ENCODE peak calls at places on chromosomes 7 and 10, in four cellular contexts. Q is GM13976, T is SK-N-SH, I is AG09319. Z is an unnamed sample.
A peak's percentile ranks its signal among the peaks of the same experiment; 100 is the strongest.

GRCh38 chr10:132416566-132417248 is 19.7 kb downstream of the PWWP2B start:
- DNase-seq in Q (no peak), T (peak; percentile 36), I (no peak), Z (peak; percentile 28)

GRCh38 chr7:87528733-87529132 is 53.3 kb upstream of the ABCB4 start:
- DNase-seq in Q (no peak), T (no peak), I (no peak), Z (no peak)

GRCh38 chr7:150399861-150400778 is 21.0 kb downstream of the ZNF775 start:
- DNase-seq in Q (no peak), T (peak; percentile 72), I (no peak), Z (no peak)

GRCh38 chr10:7956508-7956907 is 98.0 kb upstream of the GATA3 start:
- DNase-seq in Q (peak; percentile 67), T (no peak), I (peak; percentile 55), Z (peak; percentile 65)

GRCh38 chr10:119516381-119517234 is 25.9 kb downstream of the RGS10 start:
- DNase-seq in Q (peak; percentile 82), T (no peak), I (no peak), Z (peak; percentile 79)

GRCh38 chr7:77226357-77226839 is 26.8 kb upstream of the FGL2 start:
- DNase-seq in Q (no peak), T (no peak), I (no peak), Z (no peak)

GRCh38 chr10:110373857-110374654 is 69.3 kb upstream of the SMNDC1 start:
- DNase-seq in Q (no peak), T (no peak), I (no peak), Z (no peak)

GRCh38 chr10:25786899-25787298 is 147.1 kb upstream of the MYO3A start:
- DNase-seq in Q (no peak), T (no peak), I (no peak), Z (no peak)

GRCh38 chr10:59905066-59905734 is 1.2 kb downstream of the CCDC6 start:
- DNase-seq in Q (peak; percentile 78), T (peak; percentile 70), I (no peak), Z (peak; percentile 80)

GRCh38 chr7:6162331-6162620 is 110.1 kb downstream of the CYTH3 start:
- DNase-seq in Q (no peak), T (peak; percentile 77), I (no peak), Z (no peak)

GRCh38 chr10:48480397-48481374 is 124.2 kb downstream of the ARHGAP22 start:
- DNase-seq in Q (no peak), T (no peak), I (no peak), Z (no peak)

GRCh38 chr10:103868200-103868599 is 12.8 kb upstream of the SH3PXD2A start:
- DNase-seq in Q (no peak), T (no peak), I (no peak), Z (no peak)

GRCh38 chr7:28517206-28517605 is 104.9 kb downstream of the CREB5 start:
- DNase-seq in Q (no peak), T (no peak), I (no peak), Z (no peak)

GRCh38 chr7:83301416-83301815 is 138.7 kb upstream of the PCLO start:
- DNase-seq in Q (no peak), T (no peak), I (no peak), Z (no peak)

GRCh38 chr7:55158541-55158940 is 139.7 kb downstream of the EGFR start:
- DNase-seq in Q (no peak), T (no peak), I (no peak), Z (no peak)

GRCh38 chr10:29370612-29371092 is 81.8 kb downstream of the LYZL1 start:
- DNase-seq in Q (no peak), T (peak; percentile 73), I (no peak), Z (no peak)

GRCh38 chr10:43355749-43356371 is 15.6 kb upstream of the FXYD4 start:
- DNase-seq in Q (no peak), T (no peak), I (no peak), Z (no peak)

GRCh38 chr7:4774804-4775280 is 581 bp upstream of the AP5Z1 start:
- DNase-seq in Q (peak; percentile 68), T (peak; percentile 72), I (peak; percentile 28), Z (no peak)

GRCh38 chr7:132029369-132030160 is 473.1 kb upstream of the PODXL start:
- DNase-seq in Q (no peak), T (no peak), I (no peak), Z (no peak)

GRCh38 chr7:30731619-30732018 is 20.3 kb upstream of the INMT start:
- DNase-seq in Q (no peak), T (peak; percentile 60), I (no peak), Z (no peak)

GRCh38 chr7:26091933-26092332 is 60.1 kb upstream of the NFE2L3 start:
- DNase-seq in Q (no peak), T (peak; percentile 37), I (no peak), Z (no peak)

GRCh38 chr7:23467731-23468720 is 2.3 kb downstream of the IGF2BP3 start:
- DNase-seq in Q (peak; percentile 68), T (peak; percentile 48), I (no peak), Z (peak; percentile 61)

GRCh38 chr7:156056548-156056947 is 244.3 kb upstream of the SHH start:
- DNase-seq in Q (no peak), T (no peak), I (no peak), Z (no peak)

GRCh38 chr7:35630573-35630972 is 64.4 kb downstream of the HERPUD2 start:
- DNase-seq in Q (no peak), T (no peak), I (no peak), Z (no peak)

GRCh38 chr7:159115601-159116501 is 28.8 kb downstream of the VIPR2 start:
- DNase-seq in Q (no peak), T (no peak), I (no peak), Z (no peak)

GRCh38 chr7:44965937-44966730 is 12.7 kb downstream of the MYO1G start:
- DNase-seq in Q (no peak), T (peak; percentile 24), I (no peak), Z (peak; percentile 17)
- TF ChIP-seq CTCF in Q (no peak), T (no peak), I (no peak), Z (no peak)

GRCh38 chr10:60943372-60944158 is 420 bp downstream of the RHOBTB1 start:
- DNase-seq in Q (peak; percentile 37), T (peak; percentile 78), I (no peak), Z (peak; percentile 45)
- TF ChIP-seq CTCF in Q (no peak), T (no peak), I (no peak), Z (no peak)

DNA sequence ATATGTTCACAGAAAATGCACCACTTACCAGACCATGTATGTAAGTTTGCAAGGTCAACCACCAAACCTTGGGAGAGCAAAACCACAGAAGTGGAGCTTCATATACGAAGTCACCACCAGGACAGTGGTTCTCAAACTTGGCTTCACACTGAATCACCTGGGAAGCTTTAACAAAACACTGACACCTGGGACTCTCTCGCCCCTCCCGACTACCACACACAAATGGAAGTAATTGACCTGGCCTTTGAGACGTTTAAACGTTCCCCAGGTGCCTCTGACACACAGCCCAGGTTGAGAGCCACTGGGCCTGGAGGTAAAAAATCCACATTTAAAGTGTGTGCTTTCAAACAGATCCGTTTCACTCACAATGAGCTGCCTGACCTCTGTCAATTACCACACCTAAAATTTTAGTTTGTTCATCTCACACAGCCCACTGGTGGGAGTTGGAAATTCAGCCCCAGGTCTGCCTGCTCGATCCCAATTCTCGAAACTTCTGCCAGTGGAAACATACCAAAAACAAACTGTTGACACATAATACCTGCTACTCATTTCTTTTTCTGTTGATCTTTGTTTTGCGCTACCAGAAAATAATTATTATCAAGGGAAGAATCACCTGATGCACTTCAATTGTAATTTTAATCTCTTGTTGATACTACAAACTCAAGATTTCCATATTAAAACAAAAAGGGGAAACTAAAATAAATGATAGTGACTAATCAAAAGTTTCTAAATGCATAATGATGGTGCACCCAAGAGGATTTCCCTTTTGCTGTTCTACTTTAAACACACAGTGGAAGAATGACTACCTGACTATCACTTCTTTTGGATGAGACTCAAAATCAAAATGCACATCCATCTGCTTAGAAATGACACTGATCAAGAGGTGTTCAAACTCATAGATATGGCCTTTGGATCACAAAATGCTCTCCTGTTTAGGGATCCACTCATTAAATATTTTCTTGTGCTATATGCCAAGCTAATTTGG is 26.6 kb downstream of the CDNF start:
- DNase-seq in Q (no peak), T (no peak), I (no peak), Z (no peak)
- TF ChIP-seq CTCF in Q (no peak), T (no peak), I (no peak), Z (no peak)

DNA sequence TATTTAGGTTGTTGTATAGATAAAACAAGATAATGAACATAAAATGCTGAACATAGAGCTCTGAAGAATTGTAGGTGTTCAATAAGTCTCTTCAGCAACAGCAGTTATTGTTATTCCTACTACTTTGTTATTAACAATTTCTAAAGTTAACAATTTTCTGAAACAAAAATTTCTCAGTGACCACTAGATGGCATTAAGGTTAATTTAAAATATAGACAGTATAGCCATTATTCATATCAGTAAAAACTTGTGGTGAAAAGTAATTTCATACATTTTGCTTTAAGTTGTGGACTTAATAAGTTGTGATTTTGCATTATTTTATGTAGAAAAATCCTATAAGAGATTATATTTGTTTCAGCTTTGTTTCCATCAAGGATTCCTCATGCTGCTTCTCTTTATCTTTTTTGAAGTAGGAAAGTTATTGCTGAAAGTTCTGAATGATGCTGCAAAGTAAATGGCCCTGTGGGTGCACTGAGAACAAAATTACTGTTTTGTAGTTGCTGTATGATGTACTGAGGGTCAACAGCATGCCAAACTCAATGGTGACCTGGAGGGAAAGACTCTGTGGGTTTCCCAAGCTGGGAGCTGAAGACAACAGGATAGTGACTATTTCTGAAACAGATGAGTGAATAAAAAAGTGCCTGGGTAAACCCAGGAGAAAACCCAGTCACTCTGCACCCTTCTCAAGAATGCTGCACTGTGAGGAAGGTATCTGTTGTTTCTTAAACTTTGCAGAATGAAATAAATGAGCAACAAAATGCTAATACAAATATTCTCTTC is 253.6 kb downstream of the KIF20B start:
- DNase-seq in Q (peak; percentile 44), T (no peak), I (no peak), Z (peak; percentile 25)
- TF ChIP-seq CTCF in Q (no peak), T (peak; percentile 65), I (peak; percentile 10), Z (no peak)

DNA sequence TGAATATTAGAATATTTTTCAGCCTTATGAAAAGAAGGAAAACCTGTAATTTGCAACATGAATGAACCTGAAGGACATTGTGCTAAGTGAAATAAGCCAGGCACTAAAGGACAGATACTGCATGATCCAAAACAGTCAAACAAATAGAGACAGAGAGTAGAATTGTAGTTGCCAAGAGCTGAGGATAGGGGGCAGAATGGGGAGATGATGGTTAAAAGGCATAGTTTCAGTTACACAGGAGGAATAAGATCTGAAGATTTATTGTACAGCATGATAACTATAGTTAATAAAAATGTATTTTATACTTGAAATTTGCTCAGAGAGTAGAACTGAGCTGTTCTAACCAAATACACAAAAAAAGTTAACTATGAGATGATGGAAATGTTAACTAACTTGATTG is 149.0 kb upstream of the TMEM106B start:
- DNase-seq in Q (no peak), T (no peak), I (no peak), Z (no peak)
- TF ChIP-seq CTCF in Q (peak; percentile 15), T (peak; percentile 57), I (peak; percentile 21), Z (no peak)

DNA sequence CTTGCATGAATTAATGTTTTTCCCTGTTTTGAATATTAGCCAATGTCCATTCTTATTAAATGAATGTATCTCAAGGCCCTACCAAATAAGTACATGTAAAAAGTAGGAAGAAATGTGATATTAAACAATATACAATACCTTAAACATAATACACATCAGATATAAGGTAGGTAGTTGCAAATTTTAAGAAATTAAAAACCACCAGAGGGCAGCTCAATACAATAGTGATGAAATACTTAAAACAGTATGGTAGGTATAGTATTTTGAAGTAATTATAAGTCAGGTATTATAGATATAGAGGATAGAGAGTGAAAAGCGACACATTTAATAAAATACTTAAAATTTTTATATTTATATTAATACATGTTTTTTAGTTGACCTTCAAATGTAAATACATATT is 43.6 kb upstream of the CDK14 start:
- DNase-seq in Q (no peak), T (no peak), I (no peak), Z (no peak)
- TF ChIP-seq CTCF in Q (no peak), T (peak; percentile 60), I (peak; percentile 14), Z (no peak)

GRCh38 chr7:21981524-21981923 is 35.8 kb upstream of the CDCA7L start:
- DNase-seq in Q (no peak), T (no peak), I (no peak), Z (no peak)
- TF ChIP-seq CTCF in Q (peak; percentile 4), T (no peak), I (no peak), Z (no peak)

GRCh38 chr7:127550247-127550646 is 35.1 kb downstream of the GCC1 start:
- DNase-seq in Q (no peak), T (no peak), I (no peak), Z (no peak)
- TF ChIP-seq CTCF in Q (no peak), T (peak; percentile 44), I (no peak), Z (no peak)

Z was measured in GM20000.